ENCODE peak calls at places on chromosome 7, in seven cellular contexts. G, J, N, Y, K, X and T are unnamed samples.

GRCh38 chr7:130925136-130925794 is 191.3 kb upstream of the KLF14 start:
- DNase-seq in K (no peak), J (no peak), G (no peak), X (no peak), Y (no peak), N (no peak), T (no peak)

GRCh38 chr7:154484406-154484805 is 432.2 kb downstream of the DPP6 start:
- DNase-seq in Y (no peak), N (peak; percentile 68), X (no peak), J (no peak), G (no peak), K (no peak), T (no peak)

GRCh38 chr7:110943686-110944350 is 147.1 kb upstream of the LRRN3 start:
- DNase-seq in G (no peak), K (no peak), X (peak; percentile 29), J (no peak), Y (no peak), N (no peak), T (no peak)

GRCh38 chr7:149196151-149196704 is 882 bp downstream of the ZNF282 start:
- DNase-seq in Y (no peak), K (peak; percentile 40), X (no peak), N (no peak), G (no peak), J (no peak), T (no peak)

GRCh38 chr7:151274936-151275812 is 26.7 kb upstream of the SMARCD3 start:
- DNase-seq in X (no peak), K (no peak), G (no peak), J (no peak), N (no peak), Y (no peak), T (no peak)

GRCh38 chr7:114356133-114356532 is 58.5 kb upstream of the FOXP2 start:
- DNase-seq in X (no peak), J (no peak), Y (no peak), G (no peak), K (no peak), N (no peak), T (no peak)

GRCh38 chr7:44988718-44989117 is 9.9 kb upstream of the MYO1G start:
- DNase-seq in N (no peak), G (no peak), Y (no peak), J (no peak), K (no peak), X (no peak), T (no peak)

GRCh38 chr7:126574838-126575250 is 677.9 kb downstream of the GRM8 start:
- DNase-seq in Y (peak; percentile 56), G (no peak), X (no peak), K (no peak), J (no peak), N (no peak), T (peak; percentile 48)

GRCh38 chr7:135194494-135195095 is 16.7 kb downstream of the WDR91 start:
- DNase-seq in G (no peak), X (no peak), N (no peak), J (no peak), Y (no peak), K (no peak), T (no peak)

GRCh38 chr7:120278773-120279172 is 5.8 kb downstream of the KCND2 start:
- DNase-seq in X (no peak), Y (no peak), N (no peak), G (no peak), K (no peak), J (no peak), T (no peak)

GRCh38 chr7:95509199-95509598 is 23.5 kb downstream of the ASB4 start:
- DNase-seq in K (no peak), N (no peak), J (no peak), Y (no peak), X (peak; percentile 84), G (no peak), T (no peak)

GRCh38 chr7:101608772-101609713 is 20.1 kb downstream of the MYL10 start:
- DNase-seq in X (no peak), N (no peak), G (no peak), Y (no peak), K (no peak), J (no peak), T (no peak)

GRCh38 chr7:11221931-11222330 is 248.3 kb downstream of the PHF14 start:
- DNase-seq in K (no peak), G (no peak), X (no peak), J (no peak), Y (no peak), N (no peak), T (no peak)

GRCh38 chr7:105141068-105141467 is 127.1 kb downstream of the KMT2E start:
- DNase-seq in J (no peak), K (peak; percentile 18), N (no peak), G (no peak), Y (no peak), X (peak; percentile 18), T (no peak)

GRCh38 chr7:105674200-105675030 is 93.1 kb upstream of the EFCAB10 start:
- DNase-seq in K (no peak), X (no peak), G (no peak), N (no peak), J (no peak), Y (no peak), T (no peak)

GRCh38 chr7:29977926-29978652 is 11.5 kb downstream of the SCRN1 start:
- DNase-seq in J (no peak), N (no peak), K (no peak), G (no peak), X (peak; percentile 57), Y (no peak), T (no peak)

GRCh38 chr7:745431-745980 is 18.4 kb upstream of the PRKAR1B start:
- DNase-seq in Y (no peak), J (no peak), N (no peak), K (no peak), G (no peak), X (no peak), T (no peak)

GRCh38 chr7:140212100-140212881 is 35.5 kb upstream of the KDM7A start:
- DNase-seq in K (peak; percentile 77), N (no peak), G (no peak), Y (peak; percentile 9), X (no peak), J (no peak), T (no peak)

GRCh38 chr7:155509725-155510551 is 36.4 kb downstream of the CNPY1 start:
- DNase-seq in Y (no peak), X (peak; percentile 75), G (no peak), N (no peak), K (no peak), J (no peak), T (no peak)

GRCh38 chr7:107505997-107506682 is 36.3 kb downstream of the GPR22 start:
- DNase-seq in G (peak; percentile 42), X (no peak), Y (no peak), J (no peak), K (no peak), N (no peak), T (peak; percentile 12)